ENCODE peak calls at places on chromosomes 6 and 20, in ten cellular contexts. F is kidney, W is right lobe of liver, D is psoas muscle, Y is fibroblast of lung, S is breast epithelium, O is MM.1S, N is IMR-90, Q is lung, T is testis. R is an unnamed sample. For H3K36me3, the result is how much of the 10 kb centered on the place peaks cover.

GRCh38 chr20:52847739-52848359 is 124.3 kb upstream of the TSHZ2 start:
- DNase-seq in F (no peak), W (no peak), D (no peak), Y (no peak), S (no peak), O (no peak), N (no peak), Q (no peak), T (no peak), R (no peak)

GRCh38 chr20:61582196-61582923 is 330.3 kb downstream of the CDH4 start:
- DNase-seq in F (no peak), W (no peak), D (peak), Y (no peak), S (no peak), O (no peak), N (no peak), Q (no peak), T (no peak), R (no peak)

GRCh38 chr6:6942826-6943225 is 164.9 kb upstream of the RREB1 start:
- DNase-seq in F (peak), W (no peak), D (peak), Y (peak), S (peak), O (no peak), N (peak), Q (peak), T (peak), R (peak)

GRCh38 chr6:135182993-135183531 is 2.0 kb downstream of the MYB start:
- DNase-seq in F (peak), W (peak), D (no peak), Y (no peak), S (no peak), O (peak), N (no peak), Q (peak), T (peak), R (peak)

GRCh38 chr6:150395388-150396009 is 26.7 kb downstream of the IYD start:
- DNase-seq in F (no peak), W (peak), D (no peak), Y (peak), S (peak), O (peak), N (peak), Q (peak), T (peak), R (peak)

GRCh38 chr20:60408435-60408834 is 450.2 kb downstream of the CDH26 start:
- DNase-seq in F (no peak), W (no peak), D (no peak), Y (no peak), S (no peak), O (no peak), N (no peak), Q (no peak), T (no peak), R (no peak)

GRCh38 chr20:49595811-49596545 is 28.0 kb upstream of the PTGIS start:
- DNase-seq in F (no peak), W (no peak), D (peak), Y (peak), S (no peak), O (no peak), N (peak), Q (no peak), T (no peak), R (peak)

GRCh38 chr6:40899684-40900155 is 139.3 kb downstream of the UNC5CL start:
- DNase-seq in F (no peak), W (no peak), D (no peak), Y (no peak), S (no peak), O (no peak), N (no peak), Q (no peak), T (no peak), R (no peak)

GRCh38 chr6:65531545-65531944 is 175.5 kb downstream of the EYS start:
- DNase-seq in F (no peak), W (no peak), D (no peak), Y (no peak), S (no peak), O (no peak), N (no peak), Q (no peak), T (no peak), R (no peak)

GRCh38 chr6:56048601-56049000 is 173.2 kb upstream of the BMP5 start:
- DNase-seq in F (no peak), W (no peak), D (no peak), Y (no peak), S (no peak), O (no peak), N (no peak), Q (no peak), T (no peak), R (no peak)

GRCh38 chr6:18323935-18324707 is 59.8 kb upstream of the DEK start:
- DNase-seq in F (no peak), W (no peak), D (no peak), Y (peak), S (no peak), O (peak), N (peak), Q (no peak), T (peak), R (no peak)

DNA sequence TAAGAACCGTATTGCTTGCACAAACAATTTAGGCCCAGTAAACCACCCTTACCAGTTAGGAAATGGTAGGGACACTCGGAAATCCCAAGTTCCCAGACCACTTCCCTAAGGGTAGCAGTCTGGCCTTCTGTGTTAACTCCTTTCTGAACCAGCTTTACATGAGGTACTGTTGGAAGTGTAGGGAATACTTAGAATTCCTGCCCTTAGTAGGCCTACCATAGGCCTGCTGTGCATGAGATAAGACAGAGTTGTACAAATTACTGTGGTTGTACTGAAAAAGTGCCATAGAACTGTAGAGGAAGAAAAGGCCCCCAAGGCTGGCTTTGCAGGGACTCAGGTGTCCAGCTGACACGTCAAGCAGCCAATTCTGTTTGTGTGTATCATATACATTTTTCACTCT is 11.1 kb downstream of the RPRD1B start:
- DNase-seq in F (no peak), W (no peak), D (no peak), Y (no peak), S (no peak), O (no peak), N (no peak), Q (no peak), T (no peak), R (no peak)
- H3K36me3 ChIP-seq in F (under half), W (under half), D (half or more), Y (under half), S (under half), O (under half), N (under half), Q (under half), T (under half), R (under half)

GRCh38 chr20:22501566-22502344 is 82.6 kb downstream of the FOXA2 start:
- DNase-seq in F (no peak), W (no peak), D (no peak), Y (no peak), S (no peak), O (no peak), N (no peak), Q (no peak), T (no peak), R (no peak)

GRCh38 chr20:22496817-22497216 is 87.6 kb downstream of the FOXA2 start:
- DNase-seq in F (no peak), W (no peak), D (no peak), Y (no peak), S (no peak), O (no peak), N (no peak), Q (no peak), T (no peak), R (no peak)

GRCh38 chr20:22501034-22501433 is 83.3 kb downstream of the FOXA2 start:
- DNase-seq in F (no peak), W (no peak), D (no peak), Y (no peak), S (no peak), O (no peak), N (no peak), Q (no peak), T (no peak), R (no peak)

GRCh38 chr20:22502731-22503191 is 81.6 kb downstream of the FOXA2 start:
- DNase-seq in F (no peak), W (no peak), D (no peak), Y (no peak), S (no peak), O (no peak), N (no peak), Q (no peak), T (no peak), R (no peak)

DNA sequence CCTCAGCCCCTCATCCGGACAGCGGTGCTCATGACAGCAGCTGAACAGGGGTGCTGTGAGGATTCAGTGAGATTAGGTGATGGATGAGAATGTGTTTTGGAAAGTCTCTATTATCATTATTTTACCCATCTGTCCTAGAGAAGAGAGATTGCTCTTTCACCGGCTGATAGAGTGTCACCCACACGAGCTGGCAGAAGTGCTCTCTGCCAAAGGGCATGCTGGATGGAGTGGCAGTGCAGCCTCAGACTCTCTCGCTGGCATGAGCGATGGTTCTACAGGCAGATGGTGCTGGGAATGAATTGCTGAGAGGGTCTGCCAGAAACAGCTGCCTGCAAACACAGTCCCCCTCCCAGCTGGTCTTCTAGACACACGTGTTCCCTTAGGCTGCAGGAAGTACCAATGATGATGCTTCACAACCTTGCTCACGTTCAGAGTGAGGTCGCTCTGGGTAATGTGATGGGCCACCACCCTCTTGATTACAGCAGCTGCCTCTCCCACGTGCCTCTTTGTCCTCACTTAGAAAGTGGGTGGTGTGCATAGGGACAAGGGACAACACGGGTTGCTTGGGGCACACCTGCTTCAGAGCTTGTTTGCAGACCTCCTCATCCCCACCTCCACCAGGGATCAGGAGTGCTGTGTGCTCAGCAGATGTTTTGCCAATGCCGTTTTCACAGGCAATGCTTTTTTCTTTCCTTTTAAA is 84.7 kb downstream of the FOXA2 start:
- DNase-seq in F (no peak), W (no peak), D (no peak), Y (no peak), S (no peak), O (no peak), N (no peak), Q (no peak), T (no peak), R (no peak)
- H3K4me3 ChIP-seq in F (no peak), W (no peak), D (no peak), Y (no peak), S (no peak), O (no peak), N (no peak), Q (no peak), T (no peak), R (no peak)

DNA sequence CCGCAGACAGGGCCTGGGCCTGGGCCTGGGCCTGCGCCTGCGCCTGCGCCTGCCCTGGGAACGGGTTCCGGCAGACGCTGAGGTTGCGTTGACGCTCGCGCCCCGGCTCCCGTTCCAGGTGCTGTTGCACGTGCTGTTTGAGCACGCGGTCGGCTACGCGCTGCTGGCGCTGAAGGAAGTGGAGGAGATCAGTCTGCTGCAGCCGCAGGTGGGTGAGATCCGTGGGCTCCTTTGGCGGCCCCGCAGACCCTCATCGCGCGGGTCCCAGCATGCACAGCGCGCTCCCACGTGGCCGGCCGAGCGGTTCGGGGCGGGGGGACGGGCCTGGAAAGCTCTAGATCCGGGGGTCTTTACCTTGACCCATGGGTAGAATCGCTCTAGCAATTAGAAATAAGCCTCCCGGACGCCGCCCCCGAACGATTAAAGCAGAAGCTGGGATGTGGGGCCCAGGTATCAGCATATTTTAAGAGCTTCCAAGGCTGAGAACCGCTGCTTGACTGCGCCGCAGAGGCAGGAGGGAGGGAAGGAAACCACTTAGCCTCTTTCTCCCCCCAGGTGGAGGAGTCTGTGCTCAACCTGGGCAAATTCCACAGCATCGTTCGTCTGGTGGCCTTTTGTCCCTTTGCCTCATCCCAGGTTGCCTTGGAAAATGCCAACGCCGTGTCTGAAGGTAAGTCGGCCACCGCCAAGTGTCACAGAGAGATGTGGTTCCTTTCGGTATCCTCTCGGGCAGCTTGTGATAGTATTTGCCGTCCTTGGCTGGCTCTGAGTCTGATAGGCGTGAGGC is 485 bp downstream of the NOP56 start:
- DNase-seq in F (no peak), W (no peak), D (no peak), Y (no peak), S (no peak), O (peak), N (no peak), Q (no peak), T (peak), R (no peak)
- H3K36me3 ChIP-seq in F (under half), W (under half), D (under half), Y (under half), S (under half), O (under half), N (under half), Q (under half), T (under half), R (under half)

DNA sequence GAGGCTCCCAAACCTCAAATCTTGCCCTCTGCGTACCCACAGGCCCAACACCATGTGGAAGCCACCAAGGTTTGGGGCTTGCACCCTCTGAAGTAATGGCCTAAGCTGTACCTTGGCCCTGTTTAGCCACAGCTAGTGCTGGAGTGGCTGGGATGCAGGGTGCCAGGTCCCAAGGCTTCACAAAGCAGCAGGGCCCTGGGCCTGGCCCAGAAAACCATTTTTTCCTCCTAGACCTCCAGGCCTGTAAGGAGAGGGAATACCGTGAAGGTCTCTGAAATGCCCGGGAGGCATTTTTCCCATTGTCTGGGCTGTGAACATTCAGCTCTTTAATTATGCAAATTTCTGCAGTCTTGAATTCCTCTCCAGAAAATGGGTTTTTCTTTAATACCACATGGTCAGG is 223.7 kb upstream of the CCN2 start:
- DNase-seq in F (no peak), W (no peak), D (no peak), Y (no peak), S (no peak), O (no peak), N (no peak), Q (no peak), T (no peak), R (no peak)
- H3K4me3 ChIP-seq in F (no peak), W (no peak), D (no peak), Y (no peak), S (no peak), O (no peak), N (no peak), Q (no peak), T (no peak), R (no peak)

DNA sequence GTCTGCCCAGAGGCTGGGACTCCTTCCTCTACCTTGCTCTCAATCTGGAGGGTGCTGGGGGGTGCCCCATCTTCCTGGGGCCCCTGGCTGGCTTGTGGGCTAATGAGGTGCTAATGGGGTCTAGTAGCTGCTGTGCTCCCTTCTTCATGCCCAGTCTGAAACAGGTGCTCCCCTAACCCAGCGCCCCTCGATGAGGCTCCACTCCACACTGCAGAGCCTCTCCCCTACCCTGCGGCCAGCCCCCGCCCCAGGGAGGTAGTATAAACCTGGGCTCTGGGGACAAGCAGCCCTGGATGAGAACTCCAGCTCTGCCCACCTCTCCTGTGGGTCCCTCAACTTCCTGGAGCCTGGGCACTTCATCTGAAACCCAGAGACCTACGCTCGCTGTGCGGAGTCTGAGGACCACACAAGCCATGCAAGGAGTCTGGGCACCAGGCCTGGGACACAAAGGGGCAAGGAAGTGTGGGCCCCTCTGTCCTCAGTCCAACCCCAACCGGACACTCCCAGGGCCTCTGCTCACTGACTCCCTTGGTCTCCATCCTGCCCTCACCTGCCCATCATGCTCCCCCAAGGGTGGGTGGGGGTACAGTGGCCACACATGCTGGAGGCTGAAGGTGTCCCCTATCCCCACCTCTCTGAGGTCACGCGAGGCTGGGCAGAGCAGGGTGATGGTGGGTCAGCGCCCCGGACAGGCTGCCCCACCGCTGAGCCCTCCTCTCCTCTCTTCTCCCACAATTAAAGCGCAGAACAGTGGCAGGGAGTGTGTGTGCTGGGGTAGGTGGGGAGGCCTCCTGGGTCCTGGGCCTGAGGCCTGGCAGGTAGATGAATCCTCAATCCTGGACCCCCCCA is 6.2 kb downstream of the RPL10A start:
- DNase-seq in F (peak), W (no peak), D (peak), Y (no peak), S (no peak), O (no peak), N (no peak), Q (no peak), T (no peak), R (peak)
- H3K36me3 ChIP-seq in F (under half), W (under half), D (half or more), Y (under half), S (under half), O (under half), N (half or more), Q (under half), T (under half), R (under half)

GRCh38 chr6:28586273-28586672 is 60.6 kb downstream of the GPX5 start:
- DNase-seq in F (no peak), W (no peak), D (no peak), Y (peak), S (no peak), O (no peak), N (no peak), Q (no peak), T (peak), R (no peak)
- H3K4me3 ChIP-seq in F (peak), W (peak), D (no peak), Y (no peak), S (peak), O (peak), N (no peak), Q (no peak), T (peak), R (peak)

GRCh38 chr6:166334878-166335277 is 7.5 kb downstream of the SFT2D1 start:
- DNase-seq in F (no peak), W (no peak), D (no peak), Y (no peak), S (no peak), O (no peak), N (no peak), Q (no peak), T (no peak), R (no peak)
- H3K36me3 ChIP-seq in F (under half), W (under half), D (under half), Y (under half), S (under half), O (under half), N (under half), Q (under half), T (under half), R (under half)